ENCODE peak calls at places on chromosomes 2 and 18, in four cellular contexts. M is HepG2, C is H1, U is WTC11. E is an unnamed sample.

GRCh38 chr2:230885467-230886130 is 20.9 kb downstream of the ITM2C start:
- DNase-seq in U (peak; percentile 56), C (no peak), M (no peak), E (no peak)

GRCh38 chr2:156619021-156619539 is 182.9 kb downstream of the GPD2 start:
- DNase-seq in M (no peak), C (no peak), U (no peak), E (no peak)

GRCh38 chr2:186460465-186460864 is 25.6 kb upstream of the ZC3H15 start:
- DNase-seq in U (no peak), M (peak; percentile 68), C (no peak), E (no peak)

GRCh38 chr2:176984987-176985386 is 227.6 kb upstream of the HNRNPA3 start:
- DNase-seq in M (no peak), C (no peak), U (no peak), E (no peak)

GRCh38 chr2:225074366-225074765 is 32.1 kb upstream of the DOCK10 start:
- DNase-seq in U (no peak), M (no peak), C (no peak), E (no peak)

GRCh38 chr2:139622691-139623090 is 842.5 kb upstream of the NXPH2 start:
- DNase-seq in U (no peak), M (no peak), C (no peak), E (no peak)

GRCh38 chr2:233448220-233448559 is 93.9 kb downstream of the DGKD start:
- DNase-seq in M (peak; percentile 27), U (peak; percentile 42), C (peak; percentile 15), E (peak; percentile 68)

GRCh38 chr2:236570081-236570979 is 705 bp downstream of the ACKR3 start:
- DNase-seq in M (no peak), U (no peak), C (no peak), E (no peak)

GRCh38 chr18:76932026-76932819 is 109.9 kb downstream of the ZNF236 start:
- DNase-seq in C (no peak), U (no peak), M (no peak), E (no peak)

GRCh38 chr2:47403829-47404228 is 873 bp downstream of the MSH2 start:
- DNase-seq in U (no peak), C (no peak), M (peak; percentile 23), E (peak; percentile 16)

GRCh38 chr2:241564596-241565411 is 6.3 kb downstream of the BOK start:
- DNase-seq in M (no peak), U (no peak), C (no peak), E (no peak)

GRCh38 chr2:8160959-8161358 is 520.9 kb upstream of the ID2 start:
- DNase-seq in M (no peak), C (no peak), U (no peak), E (no peak)

GRCh38 chr2:219918929-219919328 is 291.5 kb downstream of the SLC4A3 start:
- DNase-seq in C (no peak), M (no peak), U (no peak), E (no peak)

GRCh38 chr2:166229678-166230023 is 101.8 kb upstream of the SCN1A start:
- DNase-seq in U (no peak), M (peak; percentile 82), C (no peak), E (peak; percentile 17)

GRCh38 chr2:59277656-59278055 is 1036.5 kb upstream of the FANCL start:
- DNase-seq in U (no peak), C (no peak), M (no peak), E (no peak)

GRCh38 chr2:38806001-38806400 is 28.0 kb downstream of the GEMIN6 start:
- DNase-seq in U (no peak), C (no peak), M (no peak), E (no peak)

GRCh38 chr2:189982777-189983394 is 79.6 kb downstream of the MSTN start:
- DNase-seq in M (peak; percentile 35), U (no peak), C (no peak), E (peak; percentile 8)

GRCh38 chr2:240437861-240438809 is 2.7 kb downstream of the GPC1 start:
- DNase-seq in C (no peak), U (peak; percentile 76), M (peak; percentile 51), E (peak; percentile 75)

GRCh38 chr2:190646780-190647626 is 1.9 kb upstream of the NAB1 start:
- DNase-seq in U (no peak), C (no peak), M (no peak), E (no peak)

GRCh38 chr2:60118917-60119316 is 434.5 kb downstream of the BCL11A start:
- DNase-seq in M (no peak), U (no peak), C (no peak), E (no peak)

GRCh38 chr2:101985101-101985792 is 6.5 kb upstream of the IL1R2 start:
- DNase-seq in U (no peak), M (peak; percentile 45), C (no peak), E (no peak)

GRCh38 chr18:22183647-22184161 is 14.3 kb downstream of the GATA6 start:
- DNase-seq in U (no peak), M (no peak), C (no peak), E (no peak)

GRCh38 chr2:121241466-121241865 is 43.5 kb downstream of the TFCP2L1 start:
- DNase-seq in M (no peak), U (no peak), C (no peak), E (no peak)

GRCh38 chr2:145481334-145481922 is 961.5 kb upstream of the ZEB2 start:
- DNase-seq in U (no peak), C (no peak), M (no peak), E (no peak)

GRCh38 chr2:45264227-45265225 is 255.3 kb upstream of the SIX2 start:
- DNase-seq in U (no peak), M (no peak), C (no peak), E (no peak)

GRCh38 chr2:242032780-242033656 is 163.5 kb downstream of the RTP5 start:
- DNase-seq in M (no peak), C (no peak), U (no peak), E (no peak)

GRCh38 chr2:222440670-222441422 is 16.5 kb downstream of the SGPP2 start:
- DNase-seq in U (no peak), C (no peak), M (peak; percentile 22), E (no peak)

GRCh38 chr18:73235491-73235890 is 367.7 kb upstream of the NETO1 start:
- DNase-seq in C (peak; percentile 9), U (no peak), M (peak; percentile 2), E (peak; percentile 30)

GRCh38 chr2:24731040-24731439 is 62.2 kb downstream of the PTRHD1 start:
- DNase-seq in M (no peak), U (no peak), C (no peak), E (no peak)

GRCh38 chr2:222179592-222179991 is 119.2 kb downstream of the PAX3 start:
- DNase-seq in M (no peak), C (no peak), U (no peak), E (no peak)

GRCh38 chr2:236568068-236568921 is 1.3 kb upstream of the ACKR3 start:
- DNase-seq in U (no peak), C (no peak), M (no peak), E (no peak)

GRCh38 chr18:23485386-23485785 is 17.9 kb upstream of the RMC1 start:
- DNase-seq in C (no peak), U (no peak), M (no peak), E (no peak)

GRCh38 chr2:46460991-46461715 is 18.2 kb upstream of the TMEM247 start:
- DNase-seq in M (peak; percentile 70), C (peak; percentile 31), U (peak; percentile 87), E (peak; percentile 76)

GRCh38 chr2:121363632-121364420 is 78.8 kb upstream of the TFCP2L1 start:
- DNase-seq in C (no peak), U (no peak), M (no peak), E (peak; percentile 16)

GRCh38 chr2:2170861-2171260 is 160.2 kb downstream of the MYT1L start:
- DNase-seq in U (no peak), C (no peak), M (no peak), E (no peak)

GRCh38 chr2:197427204-197427603 is 7.6 kb downstream of the SF3B1 start:
- DNase-seq in U (no peak), M (no peak), C (no peak), E (no peak)

GRCh38 chr2:197427986-197428385 is 6.8 kb downstream of the SF3B1 start:
- DNase-seq in M (no peak), C (no peak), U (no peak), E (no peak)

GRCh38 chr2:197426723-197427122 is 8.1 kb downstream of the SF3B1 start:
- DNase-seq in M (no peak), C (no peak), U (no peak), E (no peak)

GRCh38 chr2:197423307-197423706 is 11.5 kb downstream of the SF3B1 start:
- DNase-seq in M (no peak), U (no peak), C (no peak), E (no peak)

GRCh38 chr2:197425550-197425949 is 9.3 kb downstream of the SF3B1 start:
- DNase-seq in U (no peak), M (no peak), C (no peak), E (no peak)
- TF ChIP-seq JUN in U (no peak), M (no peak), C (no peak), E (no peak)

GRCh38 chr2:9656270-9656766 is 25.5 kb upstream of the YWHAQ start:
- DNase-seq in M (peak; percentile 53), U (no peak), C (no peak), E (peak; percentile 95)
- TF ChIP-seq JUN in M (no peak), U (no peak), C (no peak), E (peak; percentile 60)

DNA sequence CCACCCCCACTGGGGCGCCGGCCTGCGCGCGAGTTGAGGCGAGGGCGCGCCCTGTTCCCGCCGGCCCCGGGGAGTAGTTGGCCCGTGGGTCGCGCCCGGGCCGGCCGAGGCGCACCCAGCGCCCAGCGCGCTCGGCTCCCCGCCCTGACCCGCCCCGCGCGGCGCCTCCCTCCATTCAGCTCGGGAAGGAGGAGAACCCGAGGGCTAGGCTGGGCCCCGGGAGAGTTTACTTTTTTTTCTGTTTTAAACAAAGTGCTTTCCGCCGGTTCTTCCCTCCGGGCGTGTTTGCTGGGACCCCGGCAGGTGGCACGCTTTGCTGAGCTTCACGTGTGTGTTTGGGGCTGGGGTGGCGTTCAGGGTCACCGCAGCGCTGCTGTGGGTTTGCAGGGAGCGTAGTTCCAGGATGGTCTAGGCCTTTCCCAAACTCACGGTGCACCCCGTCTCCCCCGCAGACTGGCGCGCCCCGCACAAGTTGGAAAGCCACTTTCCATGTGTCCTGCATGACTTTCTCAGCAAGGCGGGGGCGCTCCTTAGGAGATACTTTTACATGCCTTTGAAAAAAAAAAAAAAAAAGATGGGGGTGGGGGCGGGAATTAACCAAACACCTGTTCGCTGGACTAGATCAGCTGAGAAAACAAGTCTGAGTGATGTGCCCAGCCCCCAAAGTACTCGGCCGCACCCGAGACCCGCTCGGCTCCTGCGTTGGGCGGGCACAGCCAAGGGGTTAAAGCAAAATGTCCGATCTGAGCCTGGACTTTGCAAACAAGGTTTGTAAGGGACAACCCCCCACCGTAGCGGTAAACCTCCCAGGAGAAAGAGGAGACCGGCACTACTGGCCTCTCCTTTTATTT is 829 bp downstream of the ITGA6 start:
- DNase-seq in M (peak; percentile 74), C (no peak), U (peak; percentile 62), E (peak; percentile 41)
- TF ChIP-seq JUN in M (no peak), C (no peak), U (no peak), E (no peak)

GRCh38 chr18:10047237-10047636 is 133.4 kb downstream of the VAPA start:
- DNase-seq in C (no peak), M (no peak), U (no peak), E (no peak)
- TF ChIP-seq JUN in C (no peak), M (no peak), U (no peak), E (no peak)

E was measured in A549.